ENCODE peak calls at places on chromosome 2, in nine cellular contexts. S is pancreas; Y is CD8-positive, alpha-beta memory T cell; P is H4; N is Right ventricle myocardium inferior; J is islet precursor cell; M is GM12891; Z is cardiac fibroblast; W is stimulated activated CD8-positive, alpha-beta memory T cell treated with anti-CD3 and anti-CD28 coated beads, Interleukin-4, amount 100 ng/mL, for 24 hours. U is an unnamed sample.

GRCh38 chr2:30915485-30915884 is 108.2 kb upstream of the CAPN13 start:
- DNase-seq in W (no peak), M (no peak), P (no peak), J (peak), Z (no peak), S (no peak), Y (no peak), N (no peak), U (peak)

GRCh38 chr2:199997296-199997695 is 41.9 kb downstream of the MAIP1 start:
- DNase-seq in P (no peak), M (no peak), Y (no peak), N (no peak), Z (no peak), J (no peak), S (no peak), W (no peak), U (no peak)

GRCh38 chr2:213691351-213691750 is 407.1 kb downstream of the SPAG16 start:
- DNase-seq in S (no peak), Y (no peak), Z (no peak), P (no peak), J (no peak), M (no peak), W (no peak), N (no peak), U (no peak)

GRCh38 chr2:72263781-72264060 is 116.1 kb upstream of the CYP26B1 start:
- DNase-seq in J (no peak), S (no peak), Z (no peak), W (no peak), Y (no peak), M (no peak), P (peak), N (no peak), U (no peak)

GRCh38 chr2:26847663-26848335 is at the start of gene DPYSL5:
- DNase-seq in J (peak), N (no peak), P (peak), M (peak), S (peak), Z (no peak), Y (no peak), W (no peak), U (peak)

GRCh38 chr2:205657579-205657978 is 24.7 kb upstream of the NRP2 start:
- DNase-seq in J (no peak), M (no peak), S (no peak), W (no peak), N (no peak), P (no peak), Y (no peak), Z (peak), U (no peak)

GRCh38 chr2:241859436-241860183 is 916 bp upstream of the PDCD1 start:
- DNase-seq in J (no peak), W (peak), Z (peak), P (no peak), S (peak), N (peak), M (peak), Y (no peak), U (no peak)

GRCh38 chr2:145760781-145761649 is 1241.1 kb upstream of the ZEB2 start:
- DNase-seq in M (no peak), N (no peak), Z (peak), J (no peak), P (peak), Y (no peak), W (no peak), S (no peak), U (peak)

GRCh38 chr2:64932327-64933216 is 56.6 kb upstream of the SLC1A4 start:
- DNase-seq in Z (no peak), Y (no peak), M (no peak), W (no peak), N (no peak), S (no peak), P (no peak), J (peak), U (no peak)

GRCh38 chr2:185625604-185626003 is 113.0 kb upstream of the FSIP2 start:
- DNase-seq in Y (no peak), S (no peak), M (no peak), N (no peak), P (no peak), Z (no peak), W (no peak), J (no peak), U (no peak)

GRCh38 chr2:108916397-108917077 is 72.5 kb downstream of the EDAR start:
- DNase-seq in S (no peak), W (no peak), Y (no peak), N (no peak), P (no peak), J (peak), M (no peak), Z (no peak), U (no peak)

GRCh38 chr2:54206596-54206995 is 49.4 kb downstream of the TSPYL6 start:
- DNase-seq in P (peak), W (no peak), Y (no peak), N (no peak), J (no peak), Z (peak), M (peak), S (no peak), U (peak)

GRCh38 chr2:119821266-119821665 is 61.5 kb downstream of the PTPN4 start:
- DNase-seq in Y (no peak), S (no peak), J (no peak), W (no peak), M (no peak), Z (no peak), N (no peak), P (no peak), U (no peak)

GRCh38 chr2:228768818-228769217 is 502.3 kb downstream of the PID1 start:
- DNase-seq in W (no peak), P (peak), J (no peak), Y (no peak), N (no peak), Z (peak), S (no peak), M (no peak), U (peak)

GRCh38 chr2:239132786-239133185 is 268.0 kb downstream of the HDAC4 start:
- DNase-seq in W (no peak), J (no peak), N (no peak), Y (no peak), P (no peak), S (peak), Z (no peak), M (no peak), U (no peak)

GRCh38 chr2:166117491-166117890 is 10.3 kb downstream of the SCN1A start:
- DNase-seq in S (no peak), J (no peak), W (no peak), Y (no peak), M (no peak), P (no peak), N (no peak), Z (no peak), U (no peak)

GRCh38 chr2:240955306-240956101 is 42.9 kb upstream of the SNED1 start:
- DNase-seq in J (peak), N (no peak), W (no peak), S (peak), P (no peak), Z (no peak), Y (no peak), M (no peak), U (no peak)

GRCh38 chr2:161335626-161336025 is 27.4 kb downstream of the PSMD14 start:
- DNase-seq in Z (no peak), S (no peak), M (no peak), N (no peak), W (no peak), Y (no peak), J (no peak), P (no peak), U (no peak)

GRCh38 chr2:3075941-3076340 is 301.7 kb downstream of the EIPR1 start:
- DNase-seq in Z (no peak), J (peak), M (no peak), Y (no peak), W (no peak), P (no peak), N (no peak), S (no peak), U (no peak)

GRCh38 chr2:114550895-114551793 is 108.7 kb downstream of the DPP10 start:
- DNase-seq in P (peak), W (no peak), Y (no peak), M (peak), Z (peak), N (no peak), J (peak), S (no peak), U (no peak)

GRCh38 chr2:12050381-12050780 is 303.9 kb downstream of the LPIN1 start:
- DNase-seq in Z (peak), Y (no peak), P (peak), W (no peak), S (no peak), J (no peak), N (no peak), M (no peak), U (peak)

GRCh38 chr2:58429285-58429874 is 188.3 kb upstream of the FANCL start:
- DNase-seq in N (no peak), J (no peak), W (no peak), S (no peak), P (no peak), Z (no peak), M (no peak), Y (no peak), U (no peak)

GRCh38 chr2:65778126-65778525 is 345.7 kb upstream of the SPRED2 start:
- DNase-seq in J (no peak), S (no peak), N (no peak), W (no peak), Z (no peak), Y (no peak), P (no peak), M (no peak), U (no peak)

GRCh38 chr2:101985101-101985792 is 6.5 kb upstream of the IL1R2 start:
- DNase-seq in M (no peak), J (no peak), W (no peak), S (no peak), Z (no peak), N (no peak), P (no peak), Y (no peak), U (no peak)

GRCh38 chr2:223980397-223980735 is 23.1 kb downstream of the MRPL44 start:
- DNase-seq in Z (no peak), M (no peak), S (no peak), P (no peak), W (no peak), J (no peak), N (no peak), Y (no peak), U (no peak)

GRCh38 chr2:228417526-228417925 is 236.0 kb upstream of the SPHKAP start:
- DNase-seq in Y (no peak), Z (no peak), J (no peak), M (no peak), N (no peak), W (no peak), S (no peak), P (peak), U (no peak)

U was measured in Daoy.